ENCODE peak calls at places on chromosomes 2 and 18, in four cellular contexts. P is GM12878, I is Peyer's patch, X is lung. J is an unnamed sample. For H3K4me1, the result is how much of the 10 kb centered on the place peaks cover.

GRCh38 chr2:1236596-1236995 is 176.7 kb upstream of the TPO start:
- DNase-seq in P (no peak), I (no peak), X (no peak), J (no peak)

GRCh38 chr2:62785216-62785615 is 79.7 kb downstream of the EHBP1 start:
- DNase-seq in P (no peak), I (no peak), X (no peak), J (no peak)

GRCh38 chr2:66431840-66432511 is 2.9 kb upstream of the MEIS1 start:
- DNase-seq in P (no peak), I (no peak), X (no peak), J (peak)

GRCh38 chr2:176500921-176501320 is 231.7 kb downstream of the MTX2 start:
- DNase-seq in P (no peak), I (no peak), X (no peak), J (no peak)

GRCh38 chr2:110773470-110773921 is 41.1 kb downstream of the ACOXL start:
- DNase-seq in P (no peak), I (no peak), X (peak), J (peak)

GRCh38 chr2:241863021-241863954 is 4.6 kb upstream of the PDCD1 start:
- DNase-seq in P (no peak), I (peak), X (no peak), J (no peak)

GRCh38 chr18:45839415-45840395 is 14.2 kb downstream of the SIGLEC15 start:
- DNase-seq in P (no peak), I (no peak), X (no peak), J (peak)

GRCh38 chr2:21812766-21813165 is 689.0 kb downstream of the TDRD15 start:
- DNase-seq in P (no peak), I (no peak), X (no peak), J (no peak)

GRCh38 chr2:105760639-105761337 is 16.1 kb downstream of the NCK2 start:
- DNase-seq in P (no peak), I (peak), X (no peak), J (no peak)

GRCh38 chr2:128404709-128405466 is 86.2 kb upstream of the HS6ST1 start:
- DNase-seq in P (no peak), I (no peak), X (no peak), J (no peak)

GRCh38 chr2:138155304-138155703 is 191.0 kb downstream of the HNMT start:
- DNase-seq in P (no peak), I (no peak), X (no peak), J (no peak)

DNA sequence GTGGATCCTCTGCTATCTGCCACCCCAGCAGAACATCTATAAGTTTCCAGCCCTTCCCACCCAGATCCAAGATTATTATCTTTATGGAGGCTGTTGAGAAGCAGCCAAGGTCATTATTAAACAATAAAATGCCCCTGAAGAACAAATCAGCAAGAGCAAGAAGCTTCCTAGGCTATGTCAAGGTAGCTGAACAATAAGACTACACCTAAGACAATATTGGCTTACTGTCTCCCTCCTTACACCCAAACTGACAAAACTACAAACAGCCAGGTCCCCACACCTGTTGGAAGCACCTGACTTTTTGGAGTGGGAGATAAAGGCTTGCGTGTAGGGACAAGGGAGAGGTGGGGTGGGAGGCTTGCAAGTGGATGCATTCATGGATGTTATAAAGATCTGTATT is 128.5 kb downstream of the SPTBN1 start:
- DNase-seq in P (no peak), I (no peak), X (no peak), J (no peak)
- H3K4me1 ChIP-seq in P (half or more), I (under half), X (under half), J (half or more)

DNA sequence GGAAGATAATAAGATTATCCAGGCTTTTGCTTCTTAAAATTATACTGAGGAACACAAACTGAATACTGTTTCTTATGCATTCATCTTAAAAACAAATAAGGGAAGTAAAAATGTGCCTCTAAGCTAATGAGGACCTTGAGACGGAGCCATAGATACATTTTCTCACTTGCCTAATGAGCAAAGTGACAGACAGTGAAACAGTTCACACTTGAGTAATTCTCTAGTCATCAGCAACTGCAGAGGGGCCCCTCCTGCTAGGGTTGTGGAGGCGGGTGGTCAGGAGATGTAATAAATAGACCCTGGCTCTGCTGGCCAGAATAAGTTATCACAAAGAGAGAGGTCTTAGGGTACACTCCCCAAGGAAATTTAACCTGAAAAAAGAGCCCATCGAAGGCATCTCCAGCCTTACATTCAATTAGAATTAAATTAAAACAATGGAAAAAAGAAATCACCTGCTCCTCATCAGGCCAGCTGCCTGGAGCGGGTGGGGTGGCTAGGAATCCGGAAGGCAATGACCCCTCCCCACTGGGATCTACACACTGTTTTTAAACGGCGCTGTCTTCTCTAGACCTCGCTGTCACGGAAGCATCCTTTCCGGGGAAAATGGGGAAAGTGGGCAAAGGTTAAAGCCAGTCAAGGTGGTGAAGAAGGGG is 32.6 kb upstream of the INSIG2 start:
- DNase-seq in P (peak), I (no peak), X (no peak), J (no peak)
- H3K4me1 ChIP-seq in P (under half), I (under half), X (under half), J (under half)

GRCh38 chr18:13267517-13267916 is 49.0 kb downstream of the LDLRAD4 start:
- DNase-seq in P (no peak), I (no peak), X (no peak), J (peak)

GRCh38 chr18:13264986-13265900 is 46.7 kb downstream of the LDLRAD4 start:
- DNase-seq in P (no peak), I (peak), X (no peak), J (no peak)

GRCh38 chr18:13268035-13268700 is 49.6 kb downstream of the LDLRAD4 start:
- DNase-seq in P (no peak), I (no peak), X (no peak), J (peak)

GRCh38 chr18:13265901-13266207 is 47.3 kb downstream of the LDLRAD4 start:
- DNase-seq in P (no peak), I (no peak), X (no peak), J (no peak)

GRCh38 chr18:13266208-13267100 is 47.9 kb downstream of the LDLRAD4 start:
- DNase-seq in P (no peak), I (peak), X (no peak), J (no peak)
- H3K4me1 ChIP-seq in P (under half), I (under half), X (under half), J (half or more)

GRCh38 chr2:231244382-231245252 is 46.2 kb downstream of the ARMC9 start:
- DNase-seq in P (no peak), I (peak), X (no peak), J (no peak)
- H3K4me1 ChIP-seq in P (under half), I (under half), X (under half), J (under half)

GRCh38 chr2:31312898-31313297 is 78.9 kb downstream of the EHD3 start:
- DNase-seq in P (no peak), I (no peak), X (no peak), J (no peak)
- H3K4me1 ChIP-seq in P (under half), I (under half), X (under half), J (under half)

DNA sequence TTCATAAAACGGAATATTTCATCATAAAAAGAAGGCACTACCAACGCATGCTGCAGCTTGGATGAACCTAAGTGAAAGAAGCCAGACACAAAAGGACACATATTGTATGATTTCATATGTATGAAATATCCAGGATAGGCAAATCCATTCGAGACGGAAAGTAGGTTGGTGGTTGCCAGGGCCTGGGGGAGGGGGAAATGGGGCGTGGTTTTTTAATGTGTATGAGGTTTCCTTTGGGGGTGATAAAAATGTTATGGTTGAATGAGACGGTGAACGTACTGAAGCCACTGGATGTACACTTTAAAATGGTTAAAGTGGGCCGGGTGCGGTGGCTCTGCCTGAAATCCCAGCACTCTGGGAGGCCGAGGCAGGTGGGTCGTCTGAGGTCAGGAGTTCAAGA is 20.0 kb upstream of the SPATA3 start:
- DNase-seq in P (no peak), I (no peak), X (no peak), J (no peak)
- H3K4me1 ChIP-seq in P (half or more), I (under half), X (under half), J (under half)

GRCh38 chr2:181398000-181398399 is 59.2 kb upstream of the ITGA4 start:
- DNase-seq in P (no peak), I (no peak), X (no peak), J (no peak)

GRCh38 chr2:181395871-181396574 is 61.2 kb upstream of the ITGA4 start:
- DNase-seq in P (no peak), I (no peak), X (no peak), J (no peak)

GRCh38 chr2:181396575-181397062 is 60.6 kb upstream of the ITGA4 start:
- DNase-seq in P (no peak), I (no peak), X (no peak), J (no peak)

GRCh38 chr2:181399046-181399445 is 58.1 kb upstream of the ITGA4 start:
- DNase-seq in P (no peak), I (no peak), X (no peak), J (no peak)

GRCh38 chr2:181397331-181397730 is 59.9 kb upstream of the ITGA4 start:
- DNase-seq in P (no peak), I (no peak), X (no peak), J (no peak)
- H3K4me1 ChIP-seq in P (under half), I (under half), X (under half), J (under half)

J was measured in adrenal gland.